ENCODE peak calls at places on chromosomes 3 and 15, in four cellular contexts. One of them, this sample, is unnamed.
A peak's percentile ranks its signal among the peaks of the same experiment; 100 is the strongest.

GRCh38 chr15:37900286-37901221 is 33.9 kb upstream of the TMCO5A start:
- DNase-seq in fibroblast of lung: peak; percentile 64
- DNase-seq in HCT116: no peak
- DNase-seq in OCI-LY7: no peak
- DNase-seq in this sample: peak; percentile 76

GRCh38 chr15:27851811-27852210 is 247.3 kb downstream of the OCA2 start:
- DNase-seq in fibroblast of lung: no peak
- DNase-seq in HCT116: no peak
- DNase-seq in OCI-LY7: no peak
- DNase-seq in this sample: no peak

GRCh38 chr3:58082047-58082446 is 73.8 kb downstream of the FLNB start:
- DNase-seq in fibroblast of lung: peak; percentile 89
- DNase-seq in HCT116: no peak
- DNase-seq in OCI-LY7: no peak
- DNase-seq in this sample: peak; percentile 73

GRCh38 chr15:77633134-77633912 is 611 bp upstream of the LINGO1 start:
- DNase-seq in fibroblast of lung: peak; percentile 74
- DNase-seq in HCT116: peak; percentile 74
- DNase-seq in OCI-LY7: peak; percentile 69
- DNase-seq in this sample: peak; percentile 87

GRCh38 chr3:151557068-151557467 is 96.2 kb upstream of the IGSF10 start:
- DNase-seq in fibroblast of lung: no peak
- DNase-seq in HCT116: no peak
- DNase-seq in OCI-LY7: no peak
- DNase-seq in this sample: no peak

GRCh38 chr15:80087104-80087503 is 27.6 kb downstream of the ZFAND6 start:
- DNase-seq in fibroblast of lung: no peak
- DNase-seq in HCT116: no peak
- DNase-seq in OCI-LY7: no peak
- DNase-seq in this sample: no peak

GRCh38 chr3:108389361-108389760 is 93.0 kb downstream of the HHLA2 start:
- DNase-seq in fibroblast of lung: no peak
- DNase-seq in HCT116: no peak
- DNase-seq in OCI-LY7: no peak
- DNase-seq in this sample: no peak

GRCh38 chr15:60406513-60407124 is 8.8 kb upstream of the ANXA2 start:
- DNase-seq in fibroblast of lung: no peak
- DNase-seq in HCT116: no peak
- DNase-seq in OCI-LY7: no peak
- DNase-seq in this sample: no peak

GRCh38 chr3:85228966-85229365 is 270.2 kb downstream of the CADM2 start:
- DNase-seq in fibroblast of lung: no peak
- DNase-seq in HCT116: no peak
- DNase-seq in OCI-LY7: no peak
- DNase-seq in this sample: no peak

GRCh38 chr3:72977463-72977862 is 19.1 kb upstream of the PPP4R2 start:
- DNase-seq in fibroblast of lung: peak; percentile 23
- DNase-seq in HCT116: no peak
- DNase-seq in OCI-LY7: no peak
- DNase-seq in this sample: no peak

GRCh38 chr3:14243782-14244181 is 65.2 kb downstream of the LSM3 start:
- DNase-seq in fibroblast of lung: no peak
- DNase-seq in HCT116: no peak
- DNase-seq in OCI-LY7: no peak
- DNase-seq in this sample: no peak

GRCh38 chr3:40652072-40652471 is 127.3 kb downstream of the ZNF621 start:
- DNase-seq in fibroblast of lung: no peak
- DNase-seq in HCT116: no peak
- DNase-seq in OCI-LY7: no peak
- DNase-seq in this sample: no peak

GRCh38 chr15:89492111-89492641 is 4.2 kb downstream of the RHCG start:
- DNase-seq in fibroblast of lung: no peak
- DNase-seq in HCT116: no peak
- DNase-seq in OCI-LY7: peak; percentile 29
- DNase-seq in this sample: no peak

GRCh38 chr3:112101946-112102345 is 15.8 kb downstream of the C3orf52 start:
- DNase-seq in fibroblast of lung: peak; percentile 94
- DNase-seq in HCT116: no peak
- DNase-seq in OCI-LY7: no peak
- DNase-seq in this sample: no peak

GRCh38 chr3:194062825-194063224 is 73.1 kb upstream of the HES1 start:
- DNase-seq in fibroblast of lung: peak; percentile 45
- DNase-seq in HCT116: no peak
- DNase-seq in OCI-LY7: no peak
- DNase-seq in this sample: no peak

GRCh38 chr3:83216919-83217594 is 1455.6 kb upstream of the GBE1 start:
- DNase-seq in fibroblast of lung: no peak
- DNase-seq in HCT116: no peak
- DNase-seq in OCI-LY7: no peak
- DNase-seq in this sample: no peak
- H3K4me3 ChIP-seq in fibroblast of lung: no peak overlapping the region
- H3K4me3 ChIP-seq in HCT116: no peak overlapping the region
- H3K4me3 ChIP-seq in OCI-LY7: no peak overlapping the region
- H3K4me3 ChIP-seq in this sample: no peak overlapping the region

DNA sequence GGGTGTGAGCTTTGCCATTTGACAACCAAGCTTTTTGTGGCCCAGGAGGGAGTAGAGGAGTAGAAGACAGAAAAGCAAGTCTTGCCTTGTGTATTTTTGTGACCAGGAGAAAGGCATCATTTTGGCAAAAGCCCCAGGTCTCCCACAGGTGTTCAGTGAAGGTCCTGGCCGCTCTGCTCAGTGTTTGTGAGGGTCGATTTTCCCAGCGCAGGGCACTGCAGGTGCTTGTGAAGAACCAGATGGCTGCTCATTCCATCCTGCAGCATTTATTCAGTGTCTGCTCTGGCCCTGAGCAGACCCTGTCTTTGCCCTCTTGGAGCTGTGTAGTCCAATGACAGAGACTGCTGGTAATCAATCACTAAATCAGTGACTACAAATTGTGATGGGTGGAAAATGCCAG is 19.5 kb downstream of the TRAK1 start:
- DNase-seq in fibroblast of lung: no peak
- DNase-seq in HCT116: no peak
- DNase-seq in OCI-LY7: no peak
- DNase-seq in this sample: no peak
- H3K27ac ChIP-seq in fibroblast of lung: no peak overlapping the region
- H3K27ac ChIP-seq in HCT116: no peak overlapping the region
- H3K27ac ChIP-seq in OCI-LY7: no peak overlapping the region
- H3K27ac ChIP-seq in this sample: no peak overlapping the region

DNA sequence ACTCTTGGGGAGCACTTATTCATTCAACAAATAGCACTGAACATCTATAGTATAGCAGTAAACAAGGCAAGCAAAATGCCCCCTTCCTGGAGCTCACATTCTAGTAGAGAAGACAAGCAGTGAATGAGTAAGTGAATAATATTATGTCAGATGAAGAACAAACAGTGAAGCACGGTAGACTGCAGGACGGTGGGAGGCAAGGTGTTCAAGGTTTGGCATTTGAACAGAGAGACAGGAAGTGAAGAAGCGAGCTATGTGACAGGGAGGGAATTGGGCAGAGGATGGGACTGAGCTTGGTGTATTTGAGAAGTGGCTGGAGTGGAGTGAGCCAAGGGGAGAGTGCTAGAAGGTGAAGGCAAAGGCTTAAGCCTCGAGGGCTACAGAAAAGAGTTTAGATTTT is 1.4 kb downstream of the CRELD1 start:
- DNase-seq in fibroblast of lung: no peak
- DNase-seq in HCT116: no peak
- DNase-seq in OCI-LY7: no peak
- DNase-seq in this sample: no peak
- H3K4me3 ChIP-seq in fibroblast of lung: no peak overlapping the region
- H3K4me3 ChIP-seq in HCT116: no peak overlapping the region
- H3K4me3 ChIP-seq in OCI-LY7: peak overlapping the region; percentile 71
- H3K4me3 ChIP-seq in this sample: no peak overlapping the region

GRCh38 chr15:94638183-94638582 is 406.8 kb downstream of the MCTP2 start:
- DNase-seq in fibroblast of lung: no peak
- DNase-seq in HCT116: no peak
- DNase-seq in OCI-LY7: no peak
- DNase-seq in this sample: no peak
- H3K27ac ChIP-seq in fibroblast of lung: no peak overlapping the region
- H3K27ac ChIP-seq in HCT116: no peak overlapping the region
- H3K27ac ChIP-seq in OCI-LY7: no peak overlapping the region
- H3K27ac ChIP-seq in this sample: no peak overlapping the region

GRCh38 chr3:172520332-172520831 is 2.8 kb downstream of the TNFSF10 start:
- DNase-seq in fibroblast of lung: peak; percentile 99
- DNase-seq in HCT116: no peak
- DNase-seq in OCI-LY7: no peak
- DNase-seq in this sample: no peak
- H3K4me3 ChIP-seq in fibroblast of lung: no peak overlapping the region
- H3K4me3 ChIP-seq in HCT116: no peak overlapping the region
- H3K4me3 ChIP-seq in OCI-LY7: no peak overlapping the region
- H3K4me3 ChIP-seq in this sample: no peak overlapping the region

DNA sequence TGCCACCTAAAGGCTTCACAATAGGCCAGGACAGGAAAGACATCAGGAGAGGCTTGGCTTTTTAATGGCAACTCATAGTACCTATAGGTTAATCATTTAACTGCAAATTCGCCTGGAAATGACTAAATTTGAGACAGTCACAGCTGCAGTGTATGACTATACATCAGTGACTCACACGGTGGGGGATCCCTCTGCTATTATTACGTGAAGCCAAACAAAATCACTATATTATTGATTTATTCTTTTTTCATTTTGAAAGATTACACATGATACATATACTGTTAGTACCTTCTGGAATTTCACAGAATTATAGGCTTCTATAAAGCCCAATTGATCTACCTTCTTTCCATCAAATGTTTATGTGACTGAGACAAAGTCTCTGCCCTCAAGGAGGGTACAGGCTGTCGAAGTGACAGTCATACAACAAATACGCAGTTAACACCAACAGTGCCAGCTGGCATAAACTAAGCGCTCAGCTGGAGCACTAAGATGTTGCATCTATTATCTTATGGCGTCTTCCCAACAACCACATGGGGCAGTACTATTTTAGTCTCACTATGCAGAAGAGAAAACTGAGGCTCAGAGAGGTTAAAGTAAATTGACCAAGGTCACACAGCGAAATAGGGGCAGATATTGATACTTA is 82.0 kb upstream of the LMOD3 start:
- DNase-seq in fibroblast of lung: peak; percentile 24
- DNase-seq in HCT116: no peak
- DNase-seq in OCI-LY7: no peak
- DNase-seq in this sample: no peak
- H3K27ac ChIP-seq in fibroblast of lung: no peak overlapping the region
- H3K27ac ChIP-seq in HCT116: no peak overlapping the region
- H3K27ac ChIP-seq in OCI-LY7: no peak overlapping the region
- H3K27ac ChIP-seq in this sample: peak overlapping the region; percentile 13

GRCh38 chr15:46365612-46366011 is 730.8 kb downstream of the SQOR start:
- DNase-seq in fibroblast of lung: peak; percentile 6
- DNase-seq in HCT116: no peak
- DNase-seq in OCI-LY7: no peak
- DNase-seq in this sample: peak; percentile 12
- H3K4me3 ChIP-seq in fibroblast of lung: no peak overlapping the region
- H3K4me3 ChIP-seq in HCT116: no peak overlapping the region
- H3K4me3 ChIP-seq in OCI-LY7: no peak overlapping the region
- H3K4me3 ChIP-seq in this sample: no peak overlapping the region

This sample was measured in cardiac muscle cell.